ENCODE peak calls at places on chromosomes 3 and 15, in seven cellular contexts. G, T, M, U, V, O and F are unnamed samples.

GRCh38 chr15:81785679-81786078 is 260.1 kb downstream of the MEX3B start:
- DNase-seq in G (no peak), T (no peak), M (no peak), U (no peak), V (no peak), O (no peak), F (no peak)

GRCh38 chr3:55482496-55483195 is 4.5 kb downstream of the WNT5A start:
- DNase-seq in G (no peak), T (no peak), M (no peak), U (peak; percentile 31), V (no peak), O (peak; percentile 27), F (no peak)

GRCh38 chr3:37183375-37183831 is 9.0 kb upstream of the LRRFIP2 start:
- DNase-seq in G (no peak), T (no peak), M (no peak), U (no peak), V (peak; percentile 80), O (peak; percentile 82), F (peak; percentile 69)

GRCh38 chr15:46670256-46670655 is 1035.4 kb downstream of the SQOR start:
- DNase-seq in G (no peak), T (no peak), M (no peak), U (no peak), V (no peak), O (no peak), F (no peak)

GRCh38 chr3:26353052-26353451 is 269.5 kb upstream of the LRRC3B start:
- DNase-seq in G (no peak), T (no peak), M (no peak), U (no peak), V (no peak), O (no peak), F (no peak)

GRCh38 chr15:93048426-93048721 is 40.6 kb downstream of the RGMA start:
- DNase-seq in G (no peak), T (no peak), M (no peak), U (no peak), V (no peak), O (no peak), F (no peak)

GRCh38 chr3:4712109-4712508 is 219.0 kb downstream of the ITPR1 start:
- DNase-seq in G (no peak), T (no peak), M (no peak), U (no peak), V (no peak), O (no peak), F (peak; percentile 70)

GRCh38 chr15:52280326-52281084 is 15.1 kb downstream of the MYO5C start:
- DNase-seq in G (no peak), T (no peak), M (no peak), U (peak; percentile 61), V (no peak), O (no peak), F (no peak)

GRCh38 chr15:61974759-61975158 is 85.5 kb downstream of the VPS13C start:
- DNase-seq in G (no peak), T (no peak), M (peak; percentile 21), U (no peak), V (no peak), O (no peak), F (no peak)

GRCh38 chr3:157136647-157137387 is 23.1 kb downstream of the CCNL1 start:
- DNase-seq in G (peak; percentile 63), T (no peak), M (peak; percentile 98), U (peak; percentile 81), V (no peak), O (no peak), F (no peak)

GRCh38 chr3:146968204-146968651 is 363.1 kb upstream of the PLSCR5 start:
- DNase-seq in G (no peak), T (no peak), M (no peak), U (no peak), V (peak; percentile 37), O (peak; percentile 75), F (peak; percentile 17)

GRCh38 chr3:197010556-197011351 is 18.9 kb downstream of the MELTF start:
- DNase-seq in G (peak; percentile 40), T (no peak), M (no peak), U (no peak), V (no peak), O (no peak), F (no peak)

GRCh38 chr3:197794115-197794514 is 3.1 kb downstream of the LRCH3 start:
- DNase-seq in G (no peak), T (no peak), M (no peak), U (no peak), V (no peak), O (no peak), F (no peak)

GRCh38 chr15:30926161-30926560 is 22.4 kb downstream of the FAN1 start:
- DNase-seq in G (no peak), T (no peak), M (no peak), U (no peak), V (no peak), O (no peak), F (no peak)

GRCh38 chr3:130093741-130094391 is 12.2 kb downstream of the ALG1L2 start:
- DNase-seq in G (no peak), T (no peak), M (peak; percentile 46), U (no peak), V (no peak), O (no peak), F (no peak)

GRCh38 chr3:113454057-113454456 is 12.8 kb upstream of the CFAP44 start:
- DNase-seq in G (no peak), T (no peak), M (no peak), U (no peak), V (no peak), O (no peak), F (no peak)

GRCh38 chr3:149579838-149580542 is 77.8 kb downstream of the WWTR1 start:
- DNase-seq in G (no peak), T (no peak), M (no peak), U (no peak), V (no peak), O (peak; percentile 56), F (peak; percentile 81)

GRCh38 chr3:158602227-158602626 is 31.2 kb downstream of the MLF1 start:
- DNase-seq in G (no peak), T (no peak), M (no peak), U (no peak), V (no peak), O (no peak), F (no peak)

GRCh38 chr15:71662306-71662705 is 148.0 kb upstream of the NR2E3 start:
- DNase-seq in G (no peak), T (no peak), M (no peak), U (no peak), V (no peak), O (no peak), F (no peak)

GRCh38 chr15:66290518-66290917 is 2.9 kb upstream of the DIS3L start:
- DNase-seq in G (no peak), T (no peak), M (peak; percentile 30), U (no peak), V (no peak), O (no peak), F (no peak)

GRCh38 chr3:44963571-44964325 is 12.2 kb downstream of the ZDHHC3 start:
- DNase-seq in G (no peak), T (no peak), M (no peak), U (no peak), V (no peak), O (no peak), F (no peak)

GRCh38 chr15:23854535-23855252 is 167.6 kb upstream of the NDN start:
- DNase-seq in G (no peak), T (no peak), M (peak; percentile 91), U (no peak), V (no peak), O (no peak), F (no peak)

GRCh38 chr3:37741644-37742043 is 120.0 kb upstream of the CTDSPL start:
- DNase-seq in G (peak; percentile 59), T (no peak), M (no peak), U (peak; percentile 59), V (no peak), O (no peak), F (peak; percentile 7)

GRCh38 chr15:83108266-83109219 is 1.1 kb downstream of the TM6SF1 start:
- DNase-seq in G (peak; percentile 72), T (peak; percentile 71), M (no peak), U (peak; percentile 21), V (peak; percentile 29), O (no peak), F (no peak)
- H3K27ac ChIP-seq in G (peak overlapping the region; percentile 85), T (peak overlapping the region; percentile 55), M (no peak overlapping the region), U (no peak overlapping the region), V (peak overlapping the region; percentile 47), O (no peak overlapping the region), F (no peak overlapping the region)

DNA sequence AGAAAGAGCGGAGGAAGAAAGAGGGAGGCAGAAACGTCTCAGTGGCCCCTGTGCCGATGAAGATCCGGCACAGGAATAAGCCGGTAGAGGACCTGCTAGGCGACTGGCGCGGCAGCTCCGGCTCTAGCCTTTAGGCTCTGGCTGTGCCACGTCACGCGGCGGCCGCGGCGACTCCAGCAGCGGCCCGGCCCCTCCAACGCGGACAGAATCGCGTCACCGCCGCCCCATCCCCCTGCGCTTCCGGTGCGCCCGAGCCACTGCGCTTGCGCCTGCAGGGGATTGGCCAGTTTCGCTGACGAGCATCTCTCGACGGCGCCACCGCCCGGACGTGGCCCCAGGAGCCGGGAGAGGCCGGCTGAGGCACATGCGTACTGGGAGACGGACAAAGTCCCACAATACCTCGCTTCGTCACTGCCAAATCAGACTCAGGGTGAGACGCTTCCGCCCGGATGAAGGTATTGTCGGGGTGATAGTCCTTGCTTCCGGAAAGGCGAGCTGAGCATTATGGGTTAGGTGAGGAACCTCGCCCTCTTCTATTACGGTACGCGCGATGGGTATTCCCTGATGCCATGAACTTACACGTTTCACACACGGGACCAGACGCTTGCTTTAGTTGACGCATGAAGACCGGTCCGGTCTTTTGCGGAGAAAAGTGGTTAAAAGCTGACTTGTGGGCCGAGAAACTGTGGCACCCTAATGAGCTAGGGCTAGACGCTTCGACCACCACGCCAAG is at the start of gene ARF4:
- DNase-seq in G (peak; percentile 100), T (peak; percentile 100), M (peak; percentile 99), U (peak; percentile 100), V (peak; percentile 99), O (peak; percentile 99), F (peak; percentile 99)
- TF ChIP-seq CTCF in G (peak; percentile 10), T (no peak), M (peak; percentile 16), U (no peak), V (peak; percentile 23), O (peak; percentile 26), F (peak; percentile 17)

DNA sequence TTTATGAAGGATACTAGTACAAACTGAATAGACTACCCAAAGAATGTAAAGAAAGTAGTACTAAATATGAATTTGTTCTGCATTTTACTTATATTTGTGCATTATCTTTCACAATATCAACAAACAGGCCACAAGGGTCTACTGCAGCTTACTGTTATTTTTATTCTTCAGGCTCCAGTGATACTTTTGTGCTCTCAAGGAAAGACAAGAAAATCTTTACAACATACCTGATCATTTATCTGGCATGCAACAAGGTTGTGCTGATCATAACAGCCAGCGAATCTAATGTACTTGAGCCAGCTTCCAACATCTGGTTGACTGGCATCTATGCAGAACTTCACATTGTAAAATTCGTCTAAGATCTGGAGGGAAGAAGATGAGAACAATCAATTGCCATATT is 520.0 kb downstream of the MECOM start:
- DNase-seq in G (no peak), T (no peak), M (no peak), U (no peak), V (no peak), O (no peak), F (no peak)
- H3K27ac ChIP-seq in G (no peak overlapping the region), T (no peak overlapping the region), M (no peak overlapping the region), U (peak overlapping the region; percentile 86), V (no peak overlapping the region), O (no peak overlapping the region), F (no peak overlapping the region)

DNA sequence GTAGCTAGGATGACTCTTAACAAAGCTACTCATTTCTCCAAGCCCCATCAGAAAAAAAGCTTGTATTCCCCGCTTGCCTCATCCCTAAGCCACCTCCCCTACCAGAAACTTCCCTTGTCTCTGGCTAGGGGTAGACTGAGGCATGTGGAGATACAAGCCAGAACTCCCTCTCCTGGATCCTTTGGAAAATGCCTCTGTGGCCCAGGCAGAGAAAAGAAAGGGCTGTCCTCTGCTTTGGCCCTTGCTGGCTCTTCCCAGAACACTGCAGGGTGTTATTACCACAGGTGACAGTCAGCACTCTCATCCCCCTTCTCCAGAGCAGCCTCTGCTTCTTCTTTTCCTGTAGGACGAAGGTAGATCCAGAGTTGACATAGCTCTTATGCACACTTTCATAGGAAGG is 15.2 kb downstream of the RMDN3 start:
- DNase-seq in G (no peak), T (no peak), M (no peak), U (no peak), V (no peak), O (no peak), F (no peak)
- TF ChIP-seq CTCF in G (no peak), T (no peak), M (no peak), U (no peak), V (peak; percentile 1), O (peak; percentile 28), F (no peak)